ENCODE peak calls at places on chromosomes 12 and 14, in six cellular contexts. One of them, this sample, is unnamed.

GRCh38 chr12:2893007-2893406 is 2.3 kb downstream of the TULP3 start:
- DNase-seq in astrocyte of the cerebellum: no peak
- DNase-seq in lower lobe of right lung: no peak
- DNase-seq in HepG2: peak; percentile 46
- DNase-seq in uterus: peak; percentile 39
- DNase-seq in left ventricle myocardium inferior: no peak
- DNase-seq in this sample: no peak

GRCh38 chr14:21300892-21301291 is 21.0 kb downstream of the RPGRIP1 start:
- DNase-seq in astrocyte of the cerebellum: no peak
- DNase-seq in lower lobe of right lung: peak; percentile 47
- DNase-seq in HepG2: no peak
- DNase-seq in uterus: no peak
- DNase-seq in left ventricle myocardium inferior: peak; percentile 24
- DNase-seq in this sample: peak; percentile 71

GRCh38 chr12:10554228-10554970 is 48.7 kb downstream of the EIF2S3B start:
- DNase-seq in astrocyte of the cerebellum: no peak
- DNase-seq in lower lobe of right lung: no peak
- DNase-seq in HepG2: no peak
- DNase-seq in uterus: no peak
- DNase-seq in left ventricle myocardium inferior: no peak
- DNase-seq in this sample: no peak

GRCh38 chr14:100571837-100572236 is 15.4 kb downstream of the BEGAIN start:
- DNase-seq in astrocyte of the cerebellum: no peak
- DNase-seq in lower lobe of right lung: no peak
- DNase-seq in HepG2: no peak
- DNase-seq in uterus: no peak
- DNase-seq in left ventricle myocardium inferior: no peak
- DNase-seq in this sample: no peak

GRCh38 chr12:1863823-1864222 is 43.5 kb downstream of the LRTM2 start:
- DNase-seq in astrocyte of the cerebellum: no peak
- DNase-seq in lower lobe of right lung: no peak
- DNase-seq in HepG2: no peak
- DNase-seq in uterus: no peak
- DNase-seq in left ventricle myocardium inferior: no peak
- DNase-seq in this sample: no peak

GRCh38 chr12:47868552-47869031 is 36.2 kb downstream of the VDR start:
- DNase-seq in astrocyte of the cerebellum: no peak
- DNase-seq in lower lobe of right lung: no peak
- DNase-seq in HepG2: no peak
- DNase-seq in uterus: no peak
- DNase-seq in left ventricle myocardium inferior: no peak
- DNase-seq in this sample: no peak

GRCh38 chr14:59964251-59965007 is 44.5 kb downstream of the LRRC9 start:
- DNase-seq in astrocyte of the cerebellum: no peak
- DNase-seq in lower lobe of right lung: no peak
- DNase-seq in HepG2: no peak
- DNase-seq in uterus: no peak
- DNase-seq in left ventricle myocardium inferior: no peak
- DNase-seq in this sample: no peak

GRCh38 chr14:89428556-89429196 is 11.6 kb upstream of the FOXN3 start:
- DNase-seq in astrocyte of the cerebellum: no peak
- DNase-seq in lower lobe of right lung: no peak
- DNase-seq in HepG2: no peak
- DNase-seq in uterus: peak; percentile 27
- DNase-seq in left ventricle myocardium inferior: no peak
- DNase-seq in this sample: no peak

GRCh38 chr14:61226015-61226654 is 55.0 kb downstream of the TMEM30B start:
- DNase-seq in astrocyte of the cerebellum: peak; percentile 79
- DNase-seq in lower lobe of right lung: no peak
- DNase-seq in HepG2: no peak
- DNase-seq in uterus: no peak
- DNase-seq in left ventricle myocardium inferior: no peak
- DNase-seq in this sample: no peak

GRCh38 chr12:120062976-120063579 is 53.5 kb downstream of the RAB35 start:
- DNase-seq in astrocyte of the cerebellum: no peak
- DNase-seq in lower lobe of right lung: no peak
- DNase-seq in HepG2: peak; percentile 73
- DNase-seq in uterus: no peak
- DNase-seq in left ventricle myocardium inferior: no peak
- DNase-seq in this sample: no peak

GRCh38 chr14:89625208-89625987 is 208.4 kb upstream of the FOXN3 start:
- DNase-seq in astrocyte of the cerebellum: peak; percentile 23
- DNase-seq in lower lobe of right lung: no peak
- DNase-seq in HepG2: no peak
- DNase-seq in uterus: peak; percentile 40
- DNase-seq in left ventricle myocardium inferior: peak; percentile 47
- DNase-seq in this sample: peak; percentile 47

GRCh38 chr12:30457621-30458289 is 237.9 kb downstream of the IPO8 start:
- DNase-seq in astrocyte of the cerebellum: peak; percentile 23
- DNase-seq in lower lobe of right lung: no peak
- DNase-seq in HepG2: peak; percentile 31
- DNase-seq in uterus: no peak
- DNase-seq in left ventricle myocardium inferior: no peak
- DNase-seq in this sample: no peak

GRCh38 chr12:41345071-41345470 is 157.0 kb downstream of the PDZRN4 start:
- DNase-seq in astrocyte of the cerebellum: no peak
- DNase-seq in lower lobe of right lung: no peak
- DNase-seq in HepG2: no peak
- DNase-seq in uterus: no peak
- DNase-seq in left ventricle myocardium inferior: no peak
- DNase-seq in this sample: no peak

GRCh38 chr12:25648460-25648859 is 95.4 kb upstream of the LMNTD1 start:
- DNase-seq in astrocyte of the cerebellum: peak; percentile 29
- DNase-seq in lower lobe of right lung: peak; percentile 48
- DNase-seq in HepG2: no peak
- DNase-seq in uterus: no peak
- DNase-seq in left ventricle myocardium inferior: peak; percentile 34
- DNase-seq in this sample: peak; percentile 80

GRCh38 chr12:77064891-77065360 is 443 bp downstream of the E2F7 start:
- DNase-seq in astrocyte of the cerebellum: no peak
- DNase-seq in lower lobe of right lung: no peak
- DNase-seq in HepG2: no peak
- DNase-seq in uterus: no peak
- DNase-seq in left ventricle myocardium inferior: no peak
- DNase-seq in this sample: no peak

GRCh38 chr14:51365241-51365940 is 125.3 kb downstream of the TMX1 start:
- DNase-seq in astrocyte of the cerebellum: no peak
- DNase-seq in lower lobe of right lung: no peak
- DNase-seq in HepG2: no peak
- DNase-seq in uterus: peak; percentile 24
- DNase-seq in left ventricle myocardium inferior: no peak
- DNase-seq in this sample: no peak

GRCh38 chr14:98182385-98183055 is 1089.5 kb downstream of the BCL11B start:
- DNase-seq in astrocyte of the cerebellum: peak; percentile 4
- DNase-seq in lower lobe of right lung: no peak
- DNase-seq in HepG2: no peak
- DNase-seq in uterus: no peak
- DNase-seq in left ventricle myocardium inferior: no peak
- DNase-seq in this sample: no peak

GRCh38 chr12:57236925-57237652 is 7.6 kb downstream of the SHMT2 start:
- DNase-seq in astrocyte of the cerebellum: no peak
- DNase-seq in lower lobe of right lung: peak; percentile 24
- DNase-seq in HepG2: no peak
- DNase-seq in uterus: no peak
- DNase-seq in left ventricle myocardium inferior: peak; percentile 74
- DNase-seq in this sample: no peak

GRCh38 chr14:67599698-67600561 is at the start of gene PIGH:
- DNase-seq in astrocyte of the cerebellum: peak; percentile 48
- DNase-seq in lower lobe of right lung: peak; percentile 91
- DNase-seq in HepG2: peak; percentile 83
- DNase-seq in uterus: peak; percentile 92
- DNase-seq in left ventricle myocardium inferior: peak; percentile 91
- DNase-seq in this sample: peak; percentile 95

GRCh38 chr14:74660167-74660566 is 48.1 kb upstream of the LTBP2 start:
- DNase-seq in astrocyte of the cerebellum: no peak
- DNase-seq in lower lobe of right lung: no peak
- DNase-seq in HepG2: no peak
- DNase-seq in uterus: no peak
- DNase-seq in left ventricle myocardium inferior: no peak
- DNase-seq in this sample: no peak

GRCh38 chr12:25422241-25422640 is 130.8 kb downstream of the LMNTD1 start:
- DNase-seq in astrocyte of the cerebellum: no peak
- DNase-seq in lower lobe of right lung: no peak
- DNase-seq in HepG2: no peak
- DNase-seq in uterus: no peak
- DNase-seq in left ventricle myocardium inferior: no peak
- DNase-seq in this sample: no peak

GRCh38 chr14:50944647-50945413 is 547 bp upstream of the PYGL start:
- DNase-seq in astrocyte of the cerebellum: no peak
- DNase-seq in lower lobe of right lung: peak; percentile 72
- DNase-seq in HepG2: peak; percentile 94
- DNase-seq in uterus: peak; percentile 57
- DNase-seq in left ventricle myocardium inferior: peak; percentile 52
- DNase-seq in this sample: peak; percentile 25

GRCh38 chr12:64814432-64814831 is 10.0 kb upstream of the TBC1D30 start:
- DNase-seq in astrocyte of the cerebellum: no peak
- DNase-seq in lower lobe of right lung: no peak
- DNase-seq in HepG2: no peak
- DNase-seq in uterus: no peak
- DNase-seq in left ventricle myocardium inferior: no peak
- DNase-seq in this sample: no peak

GRCh38 chr12:6202846-6203245 is 2.6 kb downstream of the CD9 start:
- DNase-seq in astrocyte of the cerebellum: no peak
- DNase-seq in lower lobe of right lung: no peak
- DNase-seq in HepG2: no peak
- DNase-seq in uterus: no peak
- DNase-seq in left ventricle myocardium inferior: no peak
- DNase-seq in this sample: no peak
- H3K4me3 ChIP-seq in astrocyte of the cerebellum: no peak overlapping the region
- H3K4me3 ChIP-seq in lower lobe of right lung: peak overlapping the region; percentile 82
- H3K4me3 ChIP-seq in HepG2: no peak overlapping the region
- H3K4me3 ChIP-seq in uterus: no peak overlapping the region
- H3K4me3 ChIP-seq in left ventricle myocardium inferior: peak overlapping the region; percentile 82
- H3K4me3 ChIP-seq in this sample: no peak overlapping the region

GRCh38 chr14:93047661-93048060 is 68.1 kb downstream of the ITPK1 start:
- DNase-seq in astrocyte of the cerebellum: no peak
- DNase-seq in lower lobe of right lung: no peak
- DNase-seq in HepG2: no peak
- DNase-seq in uterus: no peak
- DNase-seq in left ventricle myocardium inferior: peak; percentile 5
- DNase-seq in this sample: no peak

GRCh38 chr14:93045211-93045674 is 70.5 kb downstream of the ITPK1 start:
- DNase-seq in astrocyte of the cerebellum: no peak
- DNase-seq in lower lobe of right lung: no peak
- DNase-seq in HepG2: peak; percentile 65
- DNase-seq in uterus: no peak
- DNase-seq in left ventricle myocardium inferior: no peak
- DNase-seq in this sample: peak; percentile 50

GRCh38 chr14:93047187-93047586 is 68.5 kb downstream of the ITPK1 start:
- DNase-seq in astrocyte of the cerebellum: no peak
- DNase-seq in lower lobe of right lung: no peak
- DNase-seq in HepG2: no peak
- DNase-seq in uterus: no peak
- DNase-seq in left ventricle myocardium inferior: peak; percentile 0
- DNase-seq in this sample: no peak

GRCh38 chr14:93045965-93046695 is 69.6 kb downstream of the ITPK1 start:
- DNase-seq in astrocyte of the cerebellum: peak; percentile 62
- DNase-seq in lower lobe of right lung: no peak
- DNase-seq in HepG2: no peak
- DNase-seq in uterus: no peak
- DNase-seq in left ventricle myocardium inferior: no peak
- DNase-seq in this sample: peak; percentile 74

GRCh38 chr14:93046696-93047050 is 69.1 kb downstream of the ITPK1 start:
- DNase-seq in astrocyte of the cerebellum: no peak
- DNase-seq in lower lobe of right lung: no peak
- DNase-seq in HepG2: no peak
- DNase-seq in uterus: no peak
- DNase-seq in left ventricle myocardium inferior: peak; percentile 5
- DNase-seq in this sample: peak; percentile 38
- TF ChIP-seq CTCF in astrocyte of the cerebellum: no peak
- TF ChIP-seq CTCF in lower lobe of right lung: no peak
- TF ChIP-seq CTCF in HepG2: no peak
- TF ChIP-seq CTCF in uterus: no peak
- TF ChIP-seq CTCF in left ventricle myocardium inferior: no peak
- TF ChIP-seq CTCF in this sample: peak; percentile 4

GRCh38 chr12:114678028-114678427 is 5.9 kb downstream of the TBX3 start:
- DNase-seq in astrocyte of the cerebellum: no peak
- DNase-seq in lower lobe of right lung: no peak
- DNase-seq in HepG2: no peak
- DNase-seq in uterus: no peak
- DNase-seq in left ventricle myocardium inferior: no peak
- DNase-seq in this sample: no peak
- H3K4me3 ChIP-seq in astrocyte of the cerebellum: no peak overlapping the region
- H3K4me3 ChIP-seq in lower lobe of right lung: peak overlapping the region; percentile 66
- H3K4me3 ChIP-seq in HepG2: no peak overlapping the region
- H3K4me3 ChIP-seq in uterus: no peak overlapping the region
- H3K4me3 ChIP-seq in left ventricle myocardium inferior: peak overlapping the region; percentile 78
- H3K4me3 ChIP-seq in this sample: peak overlapping the region; percentile 91

DNA sequence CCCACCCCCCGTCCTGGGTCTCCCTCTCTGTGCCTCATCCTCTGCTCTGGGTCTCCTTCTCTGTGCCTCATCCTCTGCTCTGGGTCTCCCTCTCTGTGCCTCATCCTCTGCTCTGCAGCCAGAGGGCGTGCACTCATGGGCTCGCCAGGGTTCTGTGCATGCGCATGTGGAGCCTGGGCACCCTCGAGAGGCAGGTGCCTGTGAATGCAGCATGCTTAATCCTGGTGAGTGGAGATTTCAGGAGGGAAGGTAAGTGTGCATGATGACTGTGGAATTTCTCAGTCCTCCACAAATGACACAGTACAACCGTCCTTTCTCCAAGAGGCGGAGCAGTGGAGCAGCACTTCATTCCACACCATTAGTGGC is 65.2 kb downstream of the EP400 start:
- DNase-seq in astrocyte of the cerebellum: no peak
- DNase-seq in lower lobe of right lung: no peak
- DNase-seq in HepG2: no peak
- DNase-seq in uterus: no peak
- DNase-seq in left ventricle myocardium inferior: no peak
- DNase-seq in this sample: no peak
- TF ChIP-seq CTCF in astrocyte of the cerebellum: peak; percentile 9
- TF ChIP-seq CTCF in lower lobe of right lung: no peak
- TF ChIP-seq CTCF in HepG2: peak; percentile 13
- TF ChIP-seq CTCF in uterus: no peak
- TF ChIP-seq CTCF in left ventricle myocardium inferior: no peak
- TF ChIP-seq CTCF in this sample: no peak

GRCh38 chr12:54126696-54127537 is 61.9 kb downstream of the SMUG1 start:
- DNase-seq in astrocyte of the cerebellum: no peak
- DNase-seq in lower lobe of right lung: peak; percentile 60
- DNase-seq in HepG2: no peak
- DNase-seq in uterus: peak; percentile 79
- DNase-seq in left ventricle myocardium inferior: peak; percentile 66
- DNase-seq in this sample: peak; percentile 44
- H3K4me3 ChIP-seq in astrocyte of the cerebellum: peak overlapping the region; percentile 27
- H3K4me3 ChIP-seq in lower lobe of right lung: peak overlapping the region; percentile 59
- H3K4me3 ChIP-seq in HepG2: no peak overlapping the region
- H3K4me3 ChIP-seq in uterus: peak overlapping the region; percentile 50
- H3K4me3 ChIP-seq in left ventricle myocardium inferior: peak overlapping the region; percentile 68
- H3K4me3 ChIP-seq in this sample: peak overlapping the region; percentile 84

This sample was measured in BE2C.